ENCODE peak calls at places on chromosomes 2 and 18, in four cellular contexts. One of them, this sample, is unnamed.

GRCh38 chr18:74519320-74520095 is 14.8 kb upstream of the CNDP1 start:
- DNase-seq in adrenal gland: peak; percentile 11
- DNase-seq in GM06990: no peak
- DNase-seq in neural progenitor cell: no peak
- DNase-seq in this sample: no peak

GRCh38 chr2:225668606-225669266 is 269.2 kb downstream of the NYAP2 start:
- DNase-seq in GM06990: no peak
- DNase-seq in adrenal gland: peak; percentile 28
- DNase-seq in neural progenitor cell: peak; percentile 62
- DNase-seq in this sample: no peak

GRCh38 chr2:133821107-133821760 is 253.0 kb upstream of the NCKAP5 start:
- DNase-seq in adrenal gland: no peak
- DNase-seq in GM06990: no peak
- DNase-seq in neural progenitor cell: no peak
- DNase-seq in this sample: no peak

GRCh38 chr2:221106241-221106640 is 465.9 kb downstream of the EPHA4 start:
- DNase-seq in GM06990: no peak
- DNase-seq in adrenal gland: no peak
- DNase-seq in neural progenitor cell: no peak
- DNase-seq in this sample: no peak

GRCh38 chr2:119735565-119735964 is 24.2 kb upstream of the PTPN4 start:
- DNase-seq in neural progenitor cell: no peak
- DNase-seq in GM06990: no peak
- DNase-seq in adrenal gland: no peak
- DNase-seq in this sample: no peak

GRCh38 chr2:233022561-233022960 is 9.5 kb upstream of the NGEF start:
- DNase-seq in neural progenitor cell: no peak
- DNase-seq in GM06990: no peak
- DNase-seq in adrenal gland: no peak
- DNase-seq in this sample: no peak

GRCh38 chr2:8132371-8132831 is 549.5 kb upstream of the ID2 start:
- DNase-seq in adrenal gland: no peak
- DNase-seq in GM06990: no peak
- DNase-seq in neural progenitor cell: no peak
- DNase-seq in this sample: no peak

GRCh38 chr2:17646838-17647701 is 106.5 kb downstream of the SMC6 start:
- DNase-seq in neural progenitor cell: no peak
- DNase-seq in adrenal gland: no peak
- DNase-seq in GM06990: no peak
- DNase-seq in this sample: no peak

GRCh38 chr18:76592981-76593381 is 97.9 kb upstream of the ZNF516 start:
- DNase-seq in adrenal gland: no peak
- DNase-seq in GM06990: no peak
- DNase-seq in neural progenitor cell: peak; percentile 15
- DNase-seq in this sample: no peak

This sample was measured in left cardiac atrium.